ENCODE peak calls at places on chromosomes 13 and 19, in ten cellular contexts. One of them, this sample, is unnamed.

GRCh38 chr13:39253774-39254173 is 215.5 kb downstream of the NHLRC3 start:
- DNase-seq in activated CD4-positive, alpha-beta T cell treated with anti-CD3 and anti-CD28 coated beads, Interleukin-2, amount 50 U/mL, for 24 hours: no peak
- DNase-seq in NCI-H226: peak; percentile 35
- DNase-seq in activated T-helper 1 cell treated with anti-CD3 and anti-CD28 coated beads, Interleukin-2, amount 50 U/mL, for 16 hours: no peak
- DNase-seq in psoas muscle: no peak
- DNase-seq in esophagus squamous epithelium: no peak
- DNase-seq in globus pallidus: no peak
- DNase-seq in germinal center: no peak
- DNase-seq in dorsolateral prefrontal cortex: no peak
- DNase-seq in memory B cell: no peak
- DNase-seq in this sample: no peak

GRCh38 chr19:55306712-55307111 is 18.4 kb downstream of the TMEM150B start:
- DNase-seq in activated CD4-positive, alpha-beta T cell treated with anti-CD3 and anti-CD28 coated beads, Interleukin-2, amount 50 U/mL, for 24 hours: no peak
- DNase-seq in NCI-H226: no peak
- DNase-seq in activated T-helper 1 cell treated with anti-CD3 and anti-CD28 coated beads, Interleukin-2, amount 50 U/mL, for 16 hours: no peak
- DNase-seq in psoas muscle: no peak
- DNase-seq in esophagus squamous epithelium: no peak
- DNase-seq in globus pallidus: no peak
- DNase-seq in germinal center: no peak
- DNase-seq in dorsolateral prefrontal cortex: no peak
- DNase-seq in memory B cell: no peak
- DNase-seq in this sample: no peak

GRCh38 chr13:73698859-73699258 is 435.3 kb downstream of the KLF12 start:
- DNase-seq in activated CD4-positive, alpha-beta T cell treated with anti-CD3 and anti-CD28 coated beads, Interleukin-2, amount 50 U/mL, for 24 hours: no peak
- DNase-seq in NCI-H226: no peak
- DNase-seq in activated T-helper 1 cell treated with anti-CD3 and anti-CD28 coated beads, Interleukin-2, amount 50 U/mL, for 16 hours: no peak
- DNase-seq in psoas muscle: no peak
- DNase-seq in esophagus squamous epithelium: no peak
- DNase-seq in globus pallidus: no peak
- DNase-seq in germinal center: no peak
- DNase-seq in dorsolateral prefrontal cortex: no peak
- DNase-seq in memory B cell: no peak
- DNase-seq in this sample: no peak

GRCh38 chr13:45276887-45277286 is 64.1 kb downstream of the TPT1 start:
- DNase-seq in activated CD4-positive, alpha-beta T cell treated with anti-CD3 and anti-CD28 coated beads, Interleukin-2, amount 50 U/mL, for 24 hours: no peak
- DNase-seq in NCI-H226: no peak
- DNase-seq in activated T-helper 1 cell treated with anti-CD3 and anti-CD28 coated beads, Interleukin-2, amount 50 U/mL, for 16 hours: no peak
- DNase-seq in psoas muscle: no peak
- DNase-seq in esophagus squamous epithelium: no peak
- DNase-seq in globus pallidus: peak; percentile 24
- DNase-seq in germinal center: peak; percentile 13
- DNase-seq in dorsolateral prefrontal cortex: no peak
- DNase-seq in memory B cell: no peak
- DNase-seq in this sample: no peak

GRCh38 chr13:114132419-114133121 is at the start of gene RASA3:
- DNase-seq in activated CD4-positive, alpha-beta T cell treated with anti-CD3 and anti-CD28 coated beads, Interleukin-2, amount 50 U/mL, for 24 hours: no peak
- DNase-seq in NCI-H226: peak; percentile 82
- DNase-seq in activated T-helper 1 cell treated with anti-CD3 and anti-CD28 coated beads, Interleukin-2, amount 50 U/mL, for 16 hours: peak; percentile 60
- DNase-seq in psoas muscle: peak; percentile 87
- DNase-seq in esophagus squamous epithelium: no peak
- DNase-seq in globus pallidus: peak; percentile 79
- DNase-seq in germinal center: peak; percentile 87
- DNase-seq in dorsolateral prefrontal cortex: no peak
- DNase-seq in memory B cell: no peak
- DNase-seq in this sample: peak; percentile 88

GRCh38 chr19:29841559-29842367 is 30.0 kb downstream of the CCNE1 start:
- DNase-seq in activated CD4-positive, alpha-beta T cell treated with anti-CD3 and anti-CD28 coated beads, Interleukin-2, amount 50 U/mL, for 24 hours: no peak
- DNase-seq in NCI-H226: peak; percentile 50
- DNase-seq in activated T-helper 1 cell treated with anti-CD3 and anti-CD28 coated beads, Interleukin-2, amount 50 U/mL, for 16 hours: no peak
- DNase-seq in psoas muscle: peak; percentile 19
- DNase-seq in esophagus squamous epithelium: no peak
- DNase-seq in globus pallidus: no peak
- DNase-seq in germinal center: no peak
- DNase-seq in dorsolateral prefrontal cortex: peak; percentile 61
- DNase-seq in memory B cell: no peak
- DNase-seq in this sample: no peak

GRCh38 chr19:19338082-19338481 is 17.5 kb downstream of the MAU2 start:
- DNase-seq in activated CD4-positive, alpha-beta T cell treated with anti-CD3 and anti-CD28 coated beads, Interleukin-2, amount 50 U/mL, for 24 hours: no peak
- DNase-seq in NCI-H226: no peak
- DNase-seq in activated T-helper 1 cell treated with anti-CD3 and anti-CD28 coated beads, Interleukin-2, amount 50 U/mL, for 16 hours: no peak
- DNase-seq in psoas muscle: no peak
- DNase-seq in esophagus squamous epithelium: no peak
- DNase-seq in globus pallidus: no peak
- DNase-seq in germinal center: no peak
- DNase-seq in dorsolateral prefrontal cortex: no peak
- DNase-seq in memory B cell: no peak
- DNase-seq in this sample: no peak

GRCh38 chr19:53871448-53871847 is 3.8 kb downstream of the MYADM start:
- DNase-seq in activated CD4-positive, alpha-beta T cell treated with anti-CD3 and anti-CD28 coated beads, Interleukin-2, amount 50 U/mL, for 24 hours: no peak
- DNase-seq in NCI-H226: no peak
- DNase-seq in activated T-helper 1 cell treated with anti-CD3 and anti-CD28 coated beads, Interleukin-2, amount 50 U/mL, for 16 hours: no peak
- DNase-seq in psoas muscle: no peak
- DNase-seq in esophagus squamous epithelium: no peak
- DNase-seq in globus pallidus: peak; percentile 49
- DNase-seq in germinal center: peak; percentile 24
- DNase-seq in dorsolateral prefrontal cortex: no peak
- DNase-seq in memory B cell: no peak
- DNase-seq in this sample: no peak

GRCh38 chr19:39428309-39429112 is 7.2 kb downstream of the RPS16 start:
- DNase-seq in activated CD4-positive, alpha-beta T cell treated with anti-CD3 and anti-CD28 coated beads, Interleukin-2, amount 50 U/mL, for 24 hours: no peak
- DNase-seq in NCI-H226: peak; percentile 92
- DNase-seq in activated T-helper 1 cell treated with anti-CD3 and anti-CD28 coated beads, Interleukin-2, amount 50 U/mL, for 16 hours: no peak
- DNase-seq in psoas muscle: peak; percentile 83
- DNase-seq in esophagus squamous epithelium: no peak
- DNase-seq in globus pallidus: no peak
- DNase-seq in germinal center: no peak
- DNase-seq in dorsolateral prefrontal cortex: no peak
- DNase-seq in memory B cell: no peak
- DNase-seq in this sample: no peak

GRCh38 chr13:19685034-19685433 is 51.6 kb downstream of the MPHOSPH8 start:
- DNase-seq in activated CD4-positive, alpha-beta T cell treated with anti-CD3 and anti-CD28 coated beads, Interleukin-2, amount 50 U/mL, for 24 hours: no peak
- DNase-seq in NCI-H226: no peak
- DNase-seq in activated T-helper 1 cell treated with anti-CD3 and anti-CD28 coated beads, Interleukin-2, amount 50 U/mL, for 16 hours: no peak
- DNase-seq in psoas muscle: no peak
- DNase-seq in esophagus squamous epithelium: no peak
- DNase-seq in globus pallidus: no peak
- DNase-seq in germinal center: no peak
- DNase-seq in dorsolateral prefrontal cortex: no peak
- DNase-seq in memory B cell: no peak
- DNase-seq in this sample: no peak

GRCh38 chr19:6705931-6706632 is 14.4 kb downstream of the C3 start:
- DNase-seq in activated CD4-positive, alpha-beta T cell treated with anti-CD3 and anti-CD28 coated beads, Interleukin-2, amount 50 U/mL, for 24 hours: no peak
- DNase-seq in NCI-H226: no peak
- DNase-seq in activated T-helper 1 cell treated with anti-CD3 and anti-CD28 coated beads, Interleukin-2, amount 50 U/mL, for 16 hours: no peak
- DNase-seq in psoas muscle: no peak
- DNase-seq in esophagus squamous epithelium: no peak
- DNase-seq in globus pallidus: no peak
- DNase-seq in germinal center: no peak
- DNase-seq in dorsolateral prefrontal cortex: no peak
- DNase-seq in memory B cell: no peak
- DNase-seq in this sample: no peak

GRCh38 chr19:425056-425455 is 16.1 kb upstream of the C2CD4C start:
- DNase-seq in activated CD4-positive, alpha-beta T cell treated with anti-CD3 and anti-CD28 coated beads, Interleukin-2, amount 50 U/mL, for 24 hours: no peak
- DNase-seq in NCI-H226: no peak
- DNase-seq in activated T-helper 1 cell treated with anti-CD3 and anti-CD28 coated beads, Interleukin-2, amount 50 U/mL, for 16 hours: no peak
- DNase-seq in psoas muscle: no peak
- DNase-seq in esophagus squamous epithelium: no peak
- DNase-seq in globus pallidus: no peak
- DNase-seq in germinal center: no peak
- DNase-seq in dorsolateral prefrontal cortex: no peak
- DNase-seq in memory B cell: no peak
- DNase-seq in this sample: no peak

GRCh38 chr19:7705387-7706187 is 3.7 kb upstream of the FCER2 start:
- DNase-seq in activated CD4-positive, alpha-beta T cell treated with anti-CD3 and anti-CD28 coated beads, Interleukin-2, amount 50 U/mL, for 24 hours: peak; percentile 77
- DNase-seq in NCI-H226: no peak
- DNase-seq in activated T-helper 1 cell treated with anti-CD3 and anti-CD28 coated beads, Interleukin-2, amount 50 U/mL, for 16 hours: peak; percentile 48
- DNase-seq in psoas muscle: peak; percentile 63
- DNase-seq in esophagus squamous epithelium: no peak
- DNase-seq in globus pallidus: peak; percentile 9
- DNase-seq in germinal center: peak; percentile 69
- DNase-seq in dorsolateral prefrontal cortex: no peak
- DNase-seq in memory B cell: peak; percentile 86
- DNase-seq in this sample: no peak

GRCh38 chr13:45180303-45180702 is 20.5 kb downstream of the KCTD4 start:
- DNase-seq in activated CD4-positive, alpha-beta T cell treated with anti-CD3 and anti-CD28 coated beads, Interleukin-2, amount 50 U/mL, for 24 hours: no peak
- DNase-seq in NCI-H226: no peak
- DNase-seq in activated T-helper 1 cell treated with anti-CD3 and anti-CD28 coated beads, Interleukin-2, amount 50 U/mL, for 16 hours: no peak
- DNase-seq in psoas muscle: no peak
- DNase-seq in esophagus squamous epithelium: no peak
- DNase-seq in globus pallidus: no peak
- DNase-seq in germinal center: no peak
- DNase-seq in dorsolateral prefrontal cortex: no peak
- DNase-seq in memory B cell: no peak
- DNase-seq in this sample: no peak

GRCh38 chr19:20664917-20665781 is 3.8 kb upstream of the ZNF626 start:
- DNase-seq in activated CD4-positive, alpha-beta T cell treated with anti-CD3 and anti-CD28 coated beads, Interleukin-2, amount 50 U/mL, for 24 hours: no peak
- DNase-seq in NCI-H226: no peak
- DNase-seq in activated T-helper 1 cell treated with anti-CD3 and anti-CD28 coated beads, Interleukin-2, amount 50 U/mL, for 16 hours: no peak
- DNase-seq in psoas muscle: peak; percentile 71
- DNase-seq in esophagus squamous epithelium: no peak
- DNase-seq in globus pallidus: peak; percentile 44
- DNase-seq in germinal center: no peak
- DNase-seq in dorsolateral prefrontal cortex: no peak
- DNase-seq in memory B cell: no peak
- DNase-seq in this sample: no peak

GRCh38 chr13:114318624-114319023 is 4.3 kb downstream of the CHAMP1 start:
- DNase-seq in activated CD4-positive, alpha-beta T cell treated with anti-CD3 and anti-CD28 coated beads, Interleukin-2, amount 50 U/mL, for 24 hours: no peak
- DNase-seq in NCI-H226: no peak
- DNase-seq in activated T-helper 1 cell treated with anti-CD3 and anti-CD28 coated beads, Interleukin-2, amount 50 U/mL, for 16 hours: no peak
- DNase-seq in psoas muscle: no peak
- DNase-seq in esophagus squamous epithelium: no peak
- DNase-seq in globus pallidus: no peak
- DNase-seq in germinal center: no peak
- DNase-seq in dorsolateral prefrontal cortex: no peak
- DNase-seq in memory B cell: no peak
- DNase-seq in this sample: no peak

GRCh38 chr19:4534836-4535658 is at the start of gene PLIN5:
- DNase-seq in activated CD4-positive, alpha-beta T cell treated with anti-CD3 and anti-CD28 coated beads, Interleukin-2, amount 50 U/mL, for 24 hours: peak; percentile 17
- DNase-seq in NCI-H226: peak; percentile 51
- DNase-seq in activated T-helper 1 cell treated with anti-CD3 and anti-CD28 coated beads, Interleukin-2, amount 50 U/mL, for 16 hours: no peak
- DNase-seq in psoas muscle: peak; percentile 95
- DNase-seq in esophagus squamous epithelium: no peak
- DNase-seq in globus pallidus: peak; percentile 34
- DNase-seq in germinal center: peak; percentile 86
- DNase-seq in dorsolateral prefrontal cortex: peak; percentile 65
- DNase-seq in memory B cell: no peak
- DNase-seq in this sample: peak; percentile 40

GRCh38 chr13:112912726-112913440 is 56.1 kb upstream of the MCF2L start:
- DNase-seq in activated CD4-positive, alpha-beta T cell treated with anti-CD3 and anti-CD28 coated beads, Interleukin-2, amount 50 U/mL, for 24 hours: no peak
- DNase-seq in NCI-H226: no peak
- DNase-seq in activated T-helper 1 cell treated with anti-CD3 and anti-CD28 coated beads, Interleukin-2, amount 50 U/mL, for 16 hours: no peak
- DNase-seq in psoas muscle: no peak
- DNase-seq in esophagus squamous epithelium: no peak
- DNase-seq in globus pallidus: no peak
- DNase-seq in germinal center: no peak
- DNase-seq in dorsolateral prefrontal cortex: no peak
- DNase-seq in memory B cell: no peak
- DNase-seq in this sample: no peak

GRCh38 chr19:3610745-3611717 is 4.4 kb upstream of the TBXA2R start:
- DNase-seq in activated CD4-positive, alpha-beta T cell treated with anti-CD3 and anti-CD28 coated beads, Interleukin-2, amount 50 U/mL, for 24 hours: no peak
- DNase-seq in NCI-H226: no peak
- DNase-seq in activated T-helper 1 cell treated with anti-CD3 and anti-CD28 coated beads, Interleukin-2, amount 50 U/mL, for 16 hours: no peak
- DNase-seq in psoas muscle: no peak
- DNase-seq in esophagus squamous epithelium: no peak
- DNase-seq in globus pallidus: no peak
- DNase-seq in germinal center: no peak
- DNase-seq in dorsolateral prefrontal cortex: no peak
- DNase-seq in memory B cell: no peak
- DNase-seq in this sample: no peak

GRCh38 chr13:32639502-32640105 is 53.4 kb downstream of the PDS5B start:
- DNase-seq in activated CD4-positive, alpha-beta T cell treated with anti-CD3 and anti-CD28 coated beads, Interleukin-2, amount 50 U/mL, for 24 hours: peak; percentile 11
- DNase-seq in NCI-H226: no peak
- DNase-seq in activated T-helper 1 cell treated with anti-CD3 and anti-CD28 coated beads, Interleukin-2, amount 50 U/mL, for 16 hours: peak; percentile 17
- DNase-seq in psoas muscle: peak; percentile 65
- DNase-seq in esophagus squamous epithelium: no peak
- DNase-seq in globus pallidus: peak; percentile 77
- DNase-seq in germinal center: peak; percentile 41
- DNase-seq in dorsolateral prefrontal cortex: peak; percentile 53
- DNase-seq in memory B cell: peak; percentile 41
- DNase-seq in this sample: peak; percentile 7

GRCh38 chr19:38666662-38667448 is 19.4 kb downstream of the ACTN4 start:
- DNase-seq in activated CD4-positive, alpha-beta T cell treated with anti-CD3 and anti-CD28 coated beads, Interleukin-2, amount 50 U/mL, for 24 hours: no peak
- DNase-seq in NCI-H226: peak; percentile 41
- DNase-seq in activated T-helper 1 cell treated with anti-CD3 and anti-CD28 coated beads, Interleukin-2, amount 50 U/mL, for 16 hours: no peak
- DNase-seq in psoas muscle: peak; percentile 61
- DNase-seq in esophagus squamous epithelium: no peak
- DNase-seq in globus pallidus: no peak
- DNase-seq in germinal center: peak; percentile 60
- DNase-seq in dorsolateral prefrontal cortex: no peak
- DNase-seq in memory B cell: no peak
- DNase-seq in this sample: peak; percentile 58

GRCh38 chr19:54325194-54325621 is 12.2 kb upstream of the LILRA5 start:
- DNase-seq in activated CD4-positive, alpha-beta T cell treated with anti-CD3 and anti-CD28 coated beads, Interleukin-2, amount 50 U/mL, for 24 hours: peak; percentile 51
- DNase-seq in NCI-H226: no peak
- DNase-seq in activated T-helper 1 cell treated with anti-CD3 and anti-CD28 coated beads, Interleukin-2, amount 50 U/mL, for 16 hours: peak; percentile 17
- DNase-seq in psoas muscle: no peak
- DNase-seq in esophagus squamous epithelium: no peak
- DNase-seq in globus pallidus: no peak
- DNase-seq in germinal center: peak; percentile 62
- DNase-seq in dorsolateral prefrontal cortex: no peak
- DNase-seq in memory B cell: peak; percentile 61
- DNase-seq in this sample: peak; percentile 53

GRCh38 chr13:26037302-26037701 is 14.5 kb downstream of the SHISA2 start:
- DNase-seq in activated CD4-positive, alpha-beta T cell treated with anti-CD3 and anti-CD28 coated beads, Interleukin-2, amount 50 U/mL, for 24 hours: no peak
- DNase-seq in NCI-H226: no peak
- DNase-seq in activated T-helper 1 cell treated with anti-CD3 and anti-CD28 coated beads, Interleukin-2, amount 50 U/mL, for 16 hours: no peak
- DNase-seq in psoas muscle: no peak
- DNase-seq in esophagus squamous epithelium: no peak
- DNase-seq in globus pallidus: peak; percentile 88
- DNase-seq in germinal center: peak; percentile 21
- DNase-seq in dorsolateral prefrontal cortex: peak; percentile 63
- DNase-seq in memory B cell: no peak
- DNase-seq in this sample: no peak

GRCh38 chr13:26046639-26047038 is 5.2 kb downstream of the SHISA2 start:
- DNase-seq in activated CD4-positive, alpha-beta T cell treated with anti-CD3 and anti-CD28 coated beads, Interleukin-2, amount 50 U/mL, for 24 hours: no peak
- DNase-seq in NCI-H226: no peak
- DNase-seq in activated T-helper 1 cell treated with anti-CD3 and anti-CD28 coated beads, Interleukin-2, amount 50 U/mL, for 16 hours: no peak
- DNase-seq in psoas muscle: no peak
- DNase-seq in esophagus squamous epithelium: no peak
- DNase-seq in globus pallidus: no peak
- DNase-seq in germinal center: no peak
- DNase-seq in dorsolateral prefrontal cortex: no peak
- DNase-seq in memory B cell: no peak
- DNase-seq in this sample: no peak

GRCh38 chr13:70408865-70409264 is 300.6 kb upstream of the KLHL1 start:
- DNase-seq in activated CD4-positive, alpha-beta T cell treated with anti-CD3 and anti-CD28 coated beads, Interleukin-2, amount 50 U/mL, for 24 hours: no peak
- DNase-seq in NCI-H226: no peak
- DNase-seq in activated T-helper 1 cell treated with anti-CD3 and anti-CD28 coated beads, Interleukin-2, amount 50 U/mL, for 16 hours: no peak
- DNase-seq in psoas muscle: no peak
- DNase-seq in esophagus squamous epithelium: no peak
- DNase-seq in globus pallidus: no peak
- DNase-seq in germinal center: no peak
- DNase-seq in dorsolateral prefrontal cortex: no peak
- DNase-seq in memory B cell: no peak
- DNase-seq in this sample: no peak

GRCh38 chr13:111956261-111957151 is 110.4 kb upstream of the SOX1 start:
- DNase-seq in activated CD4-positive, alpha-beta T cell treated with anti-CD3 and anti-CD28 coated beads, Interleukin-2, amount 50 U/mL, for 24 hours: no peak
- DNase-seq in NCI-H226: no peak
- DNase-seq in activated T-helper 1 cell treated with anti-CD3 and anti-CD28 coated beads, Interleukin-2, amount 50 U/mL, for 16 hours: no peak
- DNase-seq in psoas muscle: no peak
- DNase-seq in esophagus squamous epithelium: no peak
- DNase-seq in globus pallidus: no peak
- DNase-seq in germinal center: no peak
- DNase-seq in dorsolateral prefrontal cortex: no peak
- DNase-seq in memory B cell: no peak
- DNase-seq in this sample: no peak

GRCh38 chr19:46776927-46777911 is 11.2 kb downstream of the SLC1A5 start:
- DNase-seq in activated CD4-positive, alpha-beta T cell treated with anti-CD3 and anti-CD28 coated beads, Interleukin-2, amount 50 U/mL, for 24 hours: no peak
- DNase-seq in NCI-H226: no peak
- DNase-seq in activated T-helper 1 cell treated with anti-CD3 and anti-CD28 coated beads, Interleukin-2, amount 50 U/mL, for 16 hours: no peak
- DNase-seq in psoas muscle: no peak
- DNase-seq in esophagus squamous epithelium: no peak
- DNase-seq in globus pallidus: no peak
- DNase-seq in germinal center: no peak
- DNase-seq in dorsolateral prefrontal cortex: no peak
- DNase-seq in memory B cell: no peak
- DNase-seq in this sample: no peak